ENCODE peak calls at places on chromosomes 7 and 10, in four cellular contexts. One of them, this sample, is unnamed. For H3K4me1, the result is how much of the 10 kb centered on the place peaks cover.

GRCh38 chr10:93461124-93461806 is 20.9 kb downstream of the MYOF start:
- DNase-seq in ovary: no peak
- DNase-seq in mesenchymal stem cell: peak
- DNase-seq in neuronal stem cell: no peak
- DNase-seq in this sample: peak

GRCh38 chr10:4262449-4262848 is 477.4 kb upstream of the KLF6 start:
- DNase-seq in mesenchymal stem cell: no peak
- DNase-seq in ovary: no peak
- DNase-seq in neuronal stem cell: no peak
- DNase-seq in this sample: no peak

GRCh38 chr10:132166216-132166950 is 20.4 kb upstream of the DPYSL4 start:
- DNase-seq in ovary: no peak
- DNase-seq in mesenchymal stem cell: no peak
- DNase-seq in neuronal stem cell: no peak
- DNase-seq in this sample: no peak

GRCh38 chr10:73591578-73591902 is 398 bp upstream of the USP54 start:
- DNase-seq in neuronal stem cell: peak
- DNase-seq in ovary: no peak
- DNase-seq in mesenchymal stem cell: no peak
- DNase-seq in this sample: peak

GRCh38 chr10:110523736-110524135 is 26.0 kb downstream of the DUSP5 start:
- DNase-seq in neuronal stem cell: no peak
- DNase-seq in mesenchymal stem cell: no peak
- DNase-seq in ovary: no peak
- DNase-seq in this sample: no peak

GRCh38 chr7:36034020-36034419 is 119.0 kb upstream of the EEPD1 start:
- DNase-seq in mesenchymal stem cell: no peak
- DNase-seq in ovary: no peak
- DNase-seq in neuronal stem cell: no peak
- DNase-seq in this sample: no peak

GRCh38 chr10:649798-650690 is 39.4 kb downstream of the DIP2C start:
- DNase-seq in neuronal stem cell: no peak
- DNase-seq in ovary: peak
- DNase-seq in mesenchymal stem cell: peak
- DNase-seq in this sample: peak

GRCh38 chr10:93991596-93992284 is 2.0 kb upstream of the PLCE1 start:
- DNase-seq in neuronal stem cell: peak
- DNase-seq in ovary: peak
- DNase-seq in mesenchymal stem cell: peak
- DNase-seq in this sample: peak

GRCh38 chr10:45602082-45602730 is 70.4 kb downstream of the ZFAND4 start:
- DNase-seq in mesenchymal stem cell: peak
- DNase-seq in ovary: no peak
- DNase-seq in neuronal stem cell: no peak
- DNase-seq in this sample: no peak

GRCh38 chr10:47348138-47348651 is at the start of gene RBP3:
- DNase-seq in neuronal stem cell: no peak
- DNase-seq in ovary: no peak
- DNase-seq in mesenchymal stem cell: no peak
- DNase-seq in this sample: no peak

GRCh38 chr10:103661198-103661950 is 167.9 kb downstream of the NEURL1 start:
- DNase-seq in mesenchymal stem cell: peak
- DNase-seq in neuronal stem cell: peak
- DNase-seq in ovary: peak
- DNase-seq in this sample: peak

GRCh38 chr7:108351715-108352114 is 104.5 kb downstream of the NRCAM start:
- DNase-seq in ovary: no peak
- DNase-seq in neuronal stem cell: no peak
- DNase-seq in mesenchymal stem cell: no peak
- DNase-seq in this sample: no peak

GRCh38 chr10:120387326-120387725 is 69.7 kb upstream of the PLPP4 start:
- DNase-seq in mesenchymal stem cell: peak
- DNase-seq in neuronal stem cell: no peak
- DNase-seq in ovary: no peak
- DNase-seq in this sample: no peak

GRCh38 chr7:130669051-130669700 is 628 bp upstream of the COPG2 start:
- DNase-seq in ovary: no peak
- DNase-seq in neuronal stem cell: no peak
- DNase-seq in mesenchymal stem cell: no peak
- DNase-seq in this sample: no peak

GRCh38 chr7:3518546-3518945 is 217.5 kb downstream of the SDK1 start:
- DNase-seq in neuronal stem cell: no peak
- DNase-seq in mesenchymal stem cell: peak
- DNase-seq in ovary: no peak
- DNase-seq in this sample: peak

GRCh38 chr7:93894426-93894825 is 3.9 kb upstream of the TFPI2 start:
- DNase-seq in ovary: no peak
- DNase-seq in mesenchymal stem cell: no peak
- DNase-seq in neuronal stem cell: no peak
- DNase-seq in this sample: no peak

GRCh38 chr7:105046414-105046813 is 32.4 kb downstream of the KMT2E start:
- DNase-seq in neuronal stem cell: no peak
- DNase-seq in ovary: no peak
- DNase-seq in mesenchymal stem cell: peak
- DNase-seq in this sample: peak

GRCh38 chr7:17854297-17855047 is 85.8 kb downstream of the SNX13 start:
- DNase-seq in neuronal stem cell: no peak
- DNase-seq in mesenchymal stem cell: no peak
- DNase-seq in ovary: no peak
- DNase-seq in this sample: no peak

GRCh38 chr10:48601789-48602188 is 3.1 kb downstream of the ARHGAP22 start:
- DNase-seq in ovary: no peak
- DNase-seq in mesenchymal stem cell: no peak
- DNase-seq in neuronal stem cell: no peak
- DNase-seq in this sample: peak

GRCh38 chr10:58326967-58327381 is 7.8 kb upstream of the UBE2D1 start:
- DNase-seq in neuronal stem cell: no peak
- DNase-seq in mesenchymal stem cell: peak
- DNase-seq in ovary: peak
- DNase-seq in this sample: no peak

GRCh38 chr10:58322072-58322834 is 12.6 kb upstream of the UBE2D1 start:
- DNase-seq in neuronal stem cell: no peak
- DNase-seq in ovary: no peak
- DNase-seq in mesenchymal stem cell: peak
- DNase-seq in this sample: no peak

GRCh38 chr10:58320351-58321065 is 14.3 kb upstream of the UBE2D1 start:
- DNase-seq in mesenchymal stem cell: no peak
- DNase-seq in neuronal stem cell: no peak
- DNase-seq in ovary: no peak
- DNase-seq in this sample: no peak

GRCh38 chr10:58319599-58319998 is 15.2 kb upstream of the UBE2D1 start:
- DNase-seq in neuronal stem cell: no peak
- DNase-seq in ovary: no peak
- DNase-seq in mesenchymal stem cell: peak
- DNase-seq in this sample: no peak

GRCh38 chr10:58322835-58323209 is 12.0 kb upstream of the UBE2D1 start:
- DNase-seq in mesenchymal stem cell: no peak
- DNase-seq in ovary: no peak
- DNase-seq in neuronal stem cell: no peak
- DNase-seq in this sample: no peak
- H3K4me3 ChIP-seq in mesenchymal stem cell: no peak
- H3K4me3 ChIP-seq in ovary: no peak
- H3K4me3 ChIP-seq in neuronal stem cell: no peak
- H3K4me3 ChIP-seq in this sample: no peak

GRCh38 chr7:134355925-134356324 is 39.2 kb upstream of the SLC35B4 start:
- DNase-seq in neuronal stem cell: no peak
- DNase-seq in ovary: no peak
- DNase-seq in mesenchymal stem cell: no peak
- DNase-seq in this sample: no peak
- H3K27ac ChIP-seq in neuronal stem cell: no peak
- H3K27ac ChIP-seq in ovary: no peak
- H3K27ac ChIP-seq in mesenchymal stem cell: no peak
- H3K27ac ChIP-seq in this sample: no peak

DNA sequence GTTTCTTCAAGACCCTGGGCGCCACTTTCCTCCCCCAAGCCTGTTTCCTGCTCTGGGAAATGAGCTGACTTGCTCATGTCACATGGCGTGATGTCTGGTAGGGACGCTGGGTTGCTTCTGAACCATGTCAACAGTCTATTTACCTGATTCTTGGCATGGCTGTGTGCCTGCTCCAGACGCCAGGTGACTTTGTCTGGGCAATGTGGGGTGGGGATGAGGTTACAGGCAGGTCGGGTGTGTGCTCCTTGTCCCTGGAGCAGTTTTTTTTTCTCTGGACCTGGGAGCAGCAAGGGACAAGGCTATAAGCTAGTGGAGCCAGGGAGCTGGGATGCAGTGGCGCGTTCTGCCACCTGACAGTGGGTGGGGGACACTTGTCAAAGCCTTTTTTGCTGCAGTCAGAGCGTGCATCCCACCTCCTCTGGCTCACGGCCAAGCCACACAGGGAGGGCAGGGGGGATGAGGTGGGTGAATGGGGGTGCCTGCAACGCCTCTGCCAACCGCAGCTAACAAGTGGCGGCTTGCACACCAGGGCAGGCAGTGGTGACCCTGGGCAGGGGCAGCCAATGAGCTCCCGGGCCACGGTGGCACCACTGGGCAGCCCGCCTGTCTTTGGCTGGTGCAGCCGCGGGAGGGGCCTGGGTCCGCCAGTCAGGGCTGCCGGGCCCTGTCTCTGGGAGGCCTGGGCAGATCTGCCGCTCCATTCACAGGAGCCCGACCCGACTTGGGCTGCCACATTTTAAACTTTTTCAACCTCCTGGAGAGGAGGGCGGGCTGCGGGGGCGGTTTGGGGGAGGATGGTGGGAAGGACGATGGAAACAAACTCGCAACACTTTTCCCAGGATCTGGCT is 22.9 kb downstream of the DNAJB12 start:
- DNase-seq in mesenchymal stem cell: peak
- DNase-seq in neuronal stem cell: peak
- DNase-seq in ovary: peak
- DNase-seq in this sample: peak
- H3K4me1 ChIP-seq in mesenchymal stem cell: half or more
- H3K4me1 ChIP-seq in neuronal stem cell: half or more
- H3K4me1 ChIP-seq in ovary: half or more
- H3K4me1 ChIP-seq in this sample: half or more

GRCh38 chr7:25891591-25891990 is 260.4 kb upstream of the NFE2L3 start:
- DNase-seq in neuronal stem cell: no peak
- DNase-seq in ovary: no peak
- DNase-seq in mesenchymal stem cell: no peak
- DNase-seq in this sample: no peak
- H3K4me3 ChIP-seq in neuronal stem cell: no peak
- H3K4me3 ChIP-seq in ovary: no peak
- H3K4me3 ChIP-seq in mesenchymal stem cell: no peak
- H3K4me3 ChIP-seq in this sample: no peak